ENCODE peak calls at places on chromosomes 4 and X, in nine cellular contexts. F, S, C, T, A, Q, G, K and I are unnamed samples.
A peak's percentile ranks its signal among the peaks of the same experiment; 100 is the strongest.

GRCh38 chrX:102651968-102652744 is 873 bp downstream of the GPRASP1 start:
- DNase-seq in F (no peak), S (no peak), C (peak; percentile 69), T (no peak), A (no peak), Q (peak; percentile 41), G (peak; percentile 18), K (no peak), I (no peak)

GRCh38 chr4:111274060-111274459 is 651.2 kb upstream of the PITX2 start:
- DNase-seq in F (no peak), S (no peak), C (no peak), T (no peak), A (no peak), Q (no peak), G (no peak), K (no peak), I (no peak)

GRCh38 chr4:185399466-185399865 is 2.8 kb downstream of the ANKRD37 start:
- DNase-seq in F (no peak), S (no peak), C (no peak), T (no peak), A (no peak), Q (no peak), G (peak; percentile 93), K (no peak), I (no peak)

GRCh38 chrX:2489446-2490445 is 11.0 kb downstream of the DHRSX start:
- DNase-seq in F (no peak), S (no peak), C (no peak), T (no peak), A (no peak), Q (no peak), G (no peak), K (no peak), I (no peak)

GRCh38 chr4:48504352-48504751 is 14.3 kb downstream of the ZAR1 start:
- DNase-seq in F (no peak), S (no peak), C (no peak), T (no peak), A (no peak), Q (no peak), G (no peak), K (no peak), I (no peak)

GRCh38 chr4:73735231-73735630 is 5.1 kb upstream of the CXCL8 start:
- DNase-seq in F (no peak), S (peak; percentile 86), C (no peak), T (peak; percentile 35), A (peak; percentile 79), Q (no peak), G (peak; percentile 90), K (peak; percentile 57), I (no peak)

GRCh38 chrX:4708970-4709760 is 995.7 kb upstream of the PRKX start:
- DNase-seq in F (no peak), S (peak; percentile 13), C (no peak), T (no peak), A (no peak), Q (no peak), G (no peak), K (no peak), I (no peak)

GRCh38 chrX:38052096-38052495 is 45.7 kb downstream of the SYTL5 start:
- DNase-seq in F (peak; percentile 56), S (peak; percentile 84), C (no peak), T (peak; percentile 86), A (no peak), Q (no peak), G (peak; percentile 35), K (peak; percentile 96), I (no peak)

GRCh38 chr4:15291133-15291532 is 136.7 kb upstream of the C1QTNF7 start:
- DNase-seq in F (no peak), S (no peak), C (no peak), T (peak; percentile 5), A (no peak), Q (no peak), G (no peak), K (no peak), I (no peak)

GRCh38 chr4:36313687-36314086 is 32.3 kb downstream of the DTHD1 start:
- DNase-seq in F (no peak), S (no peak), C (no peak), T (no peak), A (no peak), Q (no peak), G (no peak), K (no peak), I (no peak)

GRCh38 chr4:2667428-2667827 is 88.7 kb downstream of the TNIP2 start:
- DNase-seq in F (no peak), S (no peak), C (no peak), T (no peak), A (no peak), Q (no peak), G (no peak), K (no peak), I (no peak)

GRCh38 chrX:68699960-68700746 is 52.7 kb downstream of the STARD8 start:
- DNase-seq in F (no peak), S (no peak), C (no peak), T (peak; percentile 37), A (no peak), Q (no peak), G (peak; percentile 59), K (peak; percentile 52), I (no peak)

GRCh38 chrX:105191878-105192277 is 28.6 kb downstream of the TEX13A start:
- DNase-seq in F (no peak), S (peak; percentile 59), C (peak; percentile 58), T (peak; percentile 20), A (no peak), Q (peak; percentile 63), G (peak; percentile 1), K (no peak), I (peak; percentile 3)

GRCh38 chrX:19350831-19351447 is 7.2 kb downstream of the PDHA1 start:
- DNase-seq in F (no peak), S (no peak), C (no peak), T (no peak), A (no peak), Q (no peak), G (no peak), K (no peak), I (no peak)

GRCh38 chrX:149908308-149908707 is 21.1 kb upstream of the HSFX4 start:
- DNase-seq in F (no peak), S (no peak), C (no peak), T (no peak), A (peak; percentile 37), Q (no peak), G (no peak), K (no peak), I (no peak)

DNA sequence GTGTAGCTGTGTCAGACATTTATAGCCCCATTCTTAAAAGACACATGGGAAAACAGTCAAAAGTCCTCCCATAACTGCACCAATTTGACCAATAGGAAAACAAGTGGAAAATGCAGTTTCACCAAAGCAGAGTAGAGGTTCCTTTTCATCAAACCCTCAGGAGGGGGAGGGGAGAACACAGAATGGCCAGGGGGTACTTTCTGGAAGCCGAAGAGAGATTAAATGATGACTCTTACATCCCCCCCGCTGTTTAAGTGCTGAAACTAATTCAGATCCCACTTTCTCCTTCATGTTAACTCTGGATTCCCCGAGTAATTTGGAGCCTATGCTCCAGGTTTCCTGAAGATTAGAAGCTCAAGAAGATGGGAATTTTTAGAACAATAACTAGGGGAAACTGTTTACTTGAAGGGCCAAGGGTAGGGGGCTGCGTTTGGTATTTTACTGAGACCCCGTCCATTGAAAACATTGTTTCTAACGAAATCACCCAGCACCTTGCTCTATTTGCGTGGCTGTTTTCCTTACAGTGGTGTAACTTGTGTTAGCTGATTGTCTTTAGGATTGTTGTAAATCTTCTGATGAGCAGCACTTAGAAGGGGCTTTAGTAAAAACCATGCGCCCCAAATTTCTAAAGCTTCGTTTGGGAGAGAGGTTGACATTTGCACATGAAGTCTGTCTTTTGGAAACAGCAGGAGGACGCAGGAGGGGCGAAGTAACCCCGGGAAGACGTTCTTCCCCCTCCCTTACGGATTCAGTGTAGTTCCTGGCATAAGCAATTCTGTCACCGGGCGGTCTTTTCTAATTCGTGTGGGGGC is 2.2 kb upstream of the LEF1 start:
- DNase-seq in F (no peak), S (no peak), C (peak; percentile 76), T (no peak), A (no peak), Q (peak; percentile 70), G (peak; percentile 12), K (no peak), I (peak; percentile 64)
- TF ChIP-seq EZH2 in F (no peak), S (no peak), C (no peak), T (no peak), A (peak; percentile 82), Q (no peak), G (peak; percentile 72), K (no peak), I (no peak)

GRCh38 chrX:40166582-40166981 is 68.8 kb upstream of the BCOR start:
- DNase-seq in F (no peak), S (no peak), C (peak; percentile 29), T (no peak), A (no peak), Q (no peak), G (no peak), K (no peak), I (no peak)

GRCh38 chrX:40165861-40166260 is 68.1 kb upstream of the BCOR start:
- DNase-seq in F (no peak), S (no peak), C (no peak), T (no peak), A (no peak), Q (no peak), G (no peak), K (no peak), I (no peak)

GRCh38 chrX:40167240-40168182 is 69.8 kb upstream of the BCOR start:
- DNase-seq in F (no peak), S (no peak), C (peak; percentile 85), T (no peak), A (no peak), Q (peak; percentile 77), G (no peak), K (no peak), I (no peak)

GRCh38 chrX:40165206-40165605 is 67.4 kb upstream of the BCOR start:
- DNase-seq in F (no peak), S (no peak), C (no peak), T (no peak), A (no peak), Q (no peak), G (no peak), K (no peak), I (no peak)

GRCh38 chrX:40164751-40165150 is 67.0 kb upstream of the BCOR start:
- DNase-seq in F (no peak), S (no peak), C (no peak), T (no peak), A (no peak), Q (peak; percentile 60), G (no peak), K (no peak), I (no peak)
- H3K27me3 ChIP-seq in F (no peaks in the 10 kb centered on the region), S (no peaks in the 10 kb centered on the region), C (no peaks in the 10 kb centered on the region), T (peaks cover 26% of the 10 kb centered on the region), A (no peaks in the 10 kb centered on the region), Q (peaks cover 47% of the 10 kb centered on the region), G (no peaks in the 10 kb centered on the region), K (no peaks in the 10 kb centered on the region), I (no peaks in the 10 kb centered on the region)

DNA sequence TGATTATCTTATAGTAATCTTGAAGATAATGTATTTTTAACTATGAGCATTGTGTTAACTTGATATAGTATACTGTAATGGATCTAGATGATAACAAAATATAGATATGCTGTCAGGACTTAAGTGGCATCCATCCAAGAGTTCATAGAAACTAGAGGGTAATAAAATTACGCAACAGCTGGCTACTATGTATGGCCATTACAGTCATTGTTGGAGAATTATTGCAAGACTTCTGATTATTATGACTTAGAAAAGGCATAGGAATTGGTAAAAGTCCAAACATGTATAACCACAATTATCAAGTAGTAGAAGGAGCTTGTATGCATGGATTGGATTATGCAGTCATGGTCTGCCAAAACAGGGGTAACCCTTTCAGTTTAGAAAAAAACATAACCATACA is 9.5 kb downstream of the OGT start:
- DNase-seq in F (no peak), S (peak; percentile 68), C (no peak), T (peak; percentile 47), A (no peak), Q (no peak), G (peak; percentile 30), K (peak; percentile 51), I (no peak)
- H3K4me1 ChIP-seq in F (peaks cover 6% of the 10 kb centered on the region), S (peaks cover 58% of the 10 kb centered on the region), C (peaks cover 18% of the 10 kb centered on the region), T (peaks cover 20% of the 10 kb centered on the region), A (peaks cover 5% of the 10 kb centered on the region), Q (no peaks in the 10 kb centered on the region), G (peaks cover 36% of the 10 kb centered on the region), K (peaks cover 21% of the 10 kb centered on the region), I (peaks cover 46% of the 10 kb centered on the region)

GRCh38 chr4:9880411-9881197 is 99.2 kb downstream of the DRD5 start:
- DNase-seq in F (no peak), S (no peak), C (no peak), T (no peak), A (no peak), Q (no peak), G (no peak), K (no peak), I (no peak)
- TF ChIP-seq EZH2 in F (no peak), S (no peak), C (no peak), T (no peak), A (no peak), Q (no peak), G (no peak), K (no peak), I (no peak)